ENCODE peak calls at places on chromosome 7, in nine cellular contexts. S is lower leg skin, A is GM12892, K is adrenal gland, U is Peyer's patch, B is HCT116, P is stomach, E is endothelial cell of umbilical vein, N is esophagus squamous epithelium. I is an unnamed sample.

GRCh38 chr7:79063019-79063698 is 390.3 kb downstream of the MAGI2 start:
- DNase-seq in E (no peak), K (no peak), S (no peak), A (no peak), B (no peak), N (no peak), U (no peak), P (no peak), I (no peak)

GRCh38 chr7:4833691-4834600 is 27.9 kb downstream of the PAPOLB start:
- DNase-seq in K (no peak), E (no peak), P (no peak), A (no peak), B (no peak), S (peak; percentile 82), N (no peak), U (no peak), I (no peak)

GRCh38 chr7:30445770-30446169 is 32.8 kb downstream of the NOD1 start:
- DNase-seq in A (peak; percentile 72), E (no peak), S (peak; percentile 91), B (no peak), K (peak; percentile 88), N (peak; percentile 49), U (peak; percentile 68), P (peak; percentile 65), I (no peak)

GRCh38 chr7:111108526-111108925 is 17.6 kb downstream of the LRRN3 start:
- DNase-seq in N (no peak), P (no peak), B (no peak), K (no peak), A (no peak), E (no peak), U (no peak), S (no peak), I (no peak)

GRCh38 chr7:566100-566499 is 46.5 kb upstream of the PDGFA start:
- DNase-seq in S (no peak), B (no peak), P (no peak), N (no peak), E (no peak), K (no peak), A (no peak), U (no peak), I (no peak)

GRCh38 chr7:135801045-135801693 is 52.6 kb upstream of the FAM180A start:
- DNase-seq in K (no peak), N (no peak), B (peak; percentile 58), S (no peak), E (peak; percentile 66), U (no peak), A (peak; percentile 31), P (no peak), I (peak; percentile 45)

GRCh38 chr7:155259791-155260497 is 37.7 kb upstream of the INSIG1 start:
- DNase-seq in S (no peak), B (no peak), E (no peak), P (no peak), U (no peak), K (no peak), N (no peak), A (no peak), I (no peak)

GRCh38 chr7:107816053-107816566 is 13.1 kb upstream of the SLC26A3 start:
- DNase-seq in N (no peak), B (no peak), S (peak; percentile 14), E (peak; percentile 42), K (no peak), A (no peak), P (no peak), U (no peak), I (no peak)

GRCh38 chr7:158315326-158315725 is 272.3 kb downstream of the PTPRN2 start:
- DNase-seq in N (no peak), B (no peak), A (no peak), S (no peak), U (no peak), P (no peak), E (no peak), K (no peak), I (no peak)

GRCh38 chr7:132685301-132685700 is 109.0 kb upstream of the PLXNA4 start:
- DNase-seq in E (no peak), P (no peak), U (no peak), S (no peak), B (no peak), A (no peak), N (no peak), K (peak; percentile 41), I (no peak)

GRCh38 chr7:88354999-88355398 is 48.3 kb upstream of the STEAP4 start:
- DNase-seq in S (no peak), P (no peak), B (no peak), E (no peak), N (no peak), A (no peak), K (no peak), U (no peak), I (no peak)

GRCh38 chr7:158318511-158318913 is 269.1 kb downstream of the PTPRN2 start:
- DNase-seq in E (no peak), K (no peak), B (no peak), S (peak; percentile 65), A (no peak), P (no peak), U (no peak), N (no peak), I (no peak)

GRCh38 chr7:1849351-1849951 is 179.4 kb downstream of the ELFN1 start:
- DNase-seq in E (no peak), S (no peak), U (no peak), N (no peak), A (no peak), B (no peak), P (no peak), K (no peak), I (no peak)

GRCh38 chr7:36152756-36153570 is at the start of gene EEPD1:
- DNase-seq in E (peak; percentile 99), P (peak; percentile 100), U (peak; percentile 100), A (peak; percentile 85), S (peak; percentile 100), B (peak; percentile 97), K (peak; percentile 100), N (peak; percentile 97), I (peak; percentile 99)

GRCh38 chr7:36154255-36155212 is 1.5 kb downstream of the EEPD1 start:
- DNase-seq in P (no peak), E (no peak), B (no peak), N (no peak), A (no peak), K (no peak), S (no peak), U (no peak), I (no peak)

GRCh38 chr7:36153571-36154097 is 580 bp downstream of the EEPD1 start:
- DNase-seq in B (no peak), K (peak; percentile 65), N (no peak), P (no peak), A (no peak), S (peak; percentile 90), E (no peak), U (no peak), I (no peak)

GRCh38 chr7:36149694-36150452 is 3.2 kb upstream of the EEPD1 start:
- DNase-seq in S (no peak), K (no peak), A (no peak), U (no peak), E (no peak), N (no peak), B (no peak), P (no peak), I (no peak)

DNA sequence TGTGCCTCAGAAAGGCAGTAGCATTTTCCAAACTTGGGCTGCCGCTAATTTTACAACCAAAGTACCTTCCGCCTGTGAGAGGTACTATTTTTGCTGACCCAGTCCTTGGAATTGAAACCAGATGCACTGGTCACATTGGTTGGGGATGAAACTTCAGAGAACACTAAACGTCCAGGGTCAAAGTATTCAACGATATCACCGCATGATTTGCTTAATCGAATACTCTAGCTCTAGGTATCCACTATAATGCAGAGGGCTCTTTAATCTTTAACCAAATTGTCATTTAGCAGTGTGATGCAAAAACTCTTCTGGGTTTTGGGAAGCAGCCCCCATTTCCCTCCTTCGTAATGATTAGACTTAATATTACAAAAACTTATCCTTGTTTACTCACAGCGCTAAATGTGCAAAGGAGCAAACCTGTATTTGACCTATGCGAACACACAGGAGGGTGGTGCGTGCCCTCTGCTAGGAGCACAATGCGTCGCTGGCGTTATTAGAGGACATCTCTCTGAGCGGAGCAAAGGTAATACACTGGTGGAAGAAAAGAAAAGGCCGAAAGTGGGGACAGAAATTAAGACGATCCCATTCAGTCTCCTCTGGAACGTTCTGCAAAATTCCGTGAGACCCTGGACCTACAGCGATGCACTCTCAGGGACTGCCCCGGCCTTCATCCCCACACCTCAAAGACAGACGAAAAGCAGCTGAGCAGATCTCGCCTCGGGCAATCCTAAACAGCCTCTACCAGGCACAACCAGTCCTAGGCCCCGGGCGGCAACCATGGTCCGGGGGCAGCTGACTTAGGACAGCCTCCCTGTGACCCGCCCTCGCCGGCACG is 916 bp upstream of the EEPD1 start:
- DNase-seq in K (no peak), A (no peak), B (no peak), P (no peak), U (no peak), N (no peak), S (no peak), E (peak; percentile 3), I (no peak)
- TF ChIP-seq POLR2A in K (peak; percentile 4), A (no peak), B (no peak), P (no peak), U (peak; percentile 56), N (no peak), S (no peak), E (no peak), I (peak; percentile 63)

GRCh38 chr7:99040104-99040958 is 103.6 kb downstream of the SMURF1 start:
- DNase-seq in A (peak; percentile 65), N (no peak), E (peak; percentile 89), K (peak; percentile 95), B (peak; percentile 68), P (peak; percentile 85), U (peak; percentile 76), S (peak; percentile 96), I (peak; percentile 71)
- TF ChIP-seq POLR2A in A (no peak), N (no peak), E (no peak), K (peak; percentile 39), B (no peak), P (no peak), U (no peak), S (no peak), I (no peak)

DNA sequence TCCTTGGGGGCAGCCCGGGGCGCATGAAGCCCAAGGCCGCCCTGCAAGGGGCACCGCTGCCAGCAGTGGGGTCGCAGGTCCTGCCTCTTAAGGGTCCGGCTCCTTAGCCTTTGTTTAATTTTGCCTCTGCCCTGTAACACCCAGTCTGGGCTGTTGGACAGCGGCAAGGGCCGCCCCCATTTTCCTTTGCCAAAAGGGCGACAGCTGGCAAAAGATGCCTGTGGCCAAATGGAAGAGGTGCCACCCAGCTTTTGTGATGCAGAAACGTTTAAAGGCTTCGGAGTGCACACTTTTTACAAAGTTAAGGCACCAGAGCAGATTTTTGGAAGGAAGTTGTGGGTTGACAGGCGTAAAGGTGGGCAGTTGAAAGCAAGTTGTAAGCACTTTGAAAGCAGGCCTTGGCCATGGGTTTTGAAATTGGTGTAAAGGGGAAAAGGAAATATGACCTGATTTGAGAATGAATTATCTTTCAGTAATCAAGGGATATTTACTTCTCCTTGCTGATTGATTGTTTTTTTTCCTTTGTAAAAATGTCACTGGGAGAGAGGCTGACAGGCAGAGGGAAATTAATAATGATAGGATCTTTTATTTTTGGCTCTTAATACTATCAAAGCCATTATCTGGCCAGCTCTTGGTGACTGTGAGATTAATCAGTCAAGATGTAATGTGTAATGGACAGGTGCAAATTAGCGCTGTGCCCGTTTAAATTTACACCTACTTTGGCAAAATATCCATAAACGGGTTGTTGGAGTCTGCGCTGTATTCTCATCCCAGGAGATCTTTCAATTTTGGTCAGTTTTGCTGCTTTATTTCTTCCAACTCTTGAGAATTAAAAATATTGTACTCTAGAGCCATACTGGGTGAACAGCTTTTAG is 1.2 kb downstream of the CASD1 start:
- DNase-seq in N (no peak), U (no peak), E (peak; percentile 44), A (no peak), B (no peak), P (peak; percentile 32), S (peak; percentile 84), K (peak; percentile 70), I (peak; percentile 40)
- TF ChIP-seq POLR2A in N (no peak), U (no peak), E (no peak), A (no peak), B (no peak), P (no peak), S (no peak), K (no peak), I (no peak)

GRCh38 chr7:100247152-100247757 is 27.5 kb downstream of the PVRIG start:
- DNase-seq in K (no peak), U (no peak), A (no peak), B (peak; percentile 70), S (no peak), P (peak; percentile 28), N (no peak), E (peak; percentile 3), I (peak; percentile 86)
- TF ChIP-seq POLR2A in K (no peak), U (no peak), A (no peak), B (no peak), S (no peak), P (no peak), N (no peak), E (no peak), I (no peak)